ENCODE peak calls at places on chromosomes 7 and 10, in five cellular contexts. A is effector memory CD4-positive, alpha-beta T cell; N is NT2/D1; D is non-pigmented ciliary epithelial cell; Y is right atrium auricular region. F is an unnamed sample.

GRCh38 chr7:90661290-90662151 is 65.4 kb downstream of the CDK14 start:
- DNase-seq in A (no peak), Y (no peak), D (no peak), N (no peak), F (no peak)

GRCh38 chr7:55629051-55629677 is 56.9 kb upstream of the VOPP1 start:
- DNase-seq in D (no peak), Y (no peak), N (no peak), A (no peak), F (no peak)

GRCh38 chr7:36281945-36282727 is 107.5 kb upstream of the ANLN start:
- DNase-seq in Y (no peak), D (no peak), A (no peak), N (no peak), F (no peak)

GRCh38 chr10:9342865-9343450 is 1288.5 kb downstream of the GATA3 start:
- DNase-seq in N (peak), A (no peak), Y (no peak), D (peak), F (no peak)

GRCh38 chr10:14605231-14605925 is 169.3 kb downstream of the FAM107B start:
- DNase-seq in Y (no peak), A (no peak), D (no peak), N (no peak), F (peak)

GRCh38 chr7:3301472-3301778 is 373 bp downstream of the SDK1 start:
- DNase-seq in D (no peak), N (no peak), Y (no peak), A (no peak), F (no peak)

GRCh38 chr7:129089521-129090212 is 34.8 kb upstream of the TNPO3 start:
- DNase-seq in N (no peak), Y (no peak), D (no peak), A (no peak), F (no peak)

GRCh38 chr7:32958046-32959025 is 1.1 kb downstream of the FKBP9 start:
- DNase-seq in A (no peak), D (no peak), Y (peak), N (no peak), F (no peak)

GRCh38 chr10:119871881-119872609 is 598 bp downstream of the MCMBP start:
- DNase-seq in A (peak), N (no peak), D (no peak), Y (no peak), F (no peak)

GRCh38 chr10:79224992-79225391 is 122.3 kb upstream of the PPIF start:
- DNase-seq in A (no peak), D (no peak), N (no peak), Y (no peak), F (no peak)

GRCh38 chr7:132390705-132391104 is 185.6 kb downstream of the PLXNA4 start:
- DNase-seq in N (no peak), Y (no peak), D (peak), A (no peak), F (no peak)